ENCODE peak calls at places on chromosomes 6 and 20, in five cellular contexts. A is H1, W is HCT116, X is GM12878, C is K562. Y is an unnamed sample.
A peak's percentile ranks its signal among the peaks of the same experiment; 100 is the strongest.

GRCh38 chr6:30071081-30071818 is 4.3 kb downstream of the PPP1R11 start:
- DNase-seq in A (no peak), W (no peak), X (no peak), C (no peak), Y (no peak)

GRCh38 chr6:52532457-52532856 is 44.4 kb downstream of the TRAM2 start:
- DNase-seq in A (no peak), W (no peak), X (no peak), C (no peak), Y (no peak)

GRCh38 chr6:66599541-66599940 is 892.5 kb upstream of the EYS start:
- DNase-seq in A (no peak), W (no peak), X (no peak), C (no peak), Y (no peak)

GRCh38 chr6:161254126-161254753 is 19.6 kb downstream of the AGPAT4 start:
- DNase-seq in A (no peak), W (no peak), X (no peak), C (no peak), Y (no peak)

GRCh38 chr6:15430947-15431405 is 185.1 kb downstream of the JARID2 start:
- DNase-seq in A (no peak), W (no peak), X (no peak), C (no peak), Y (no peak)

GRCh38 chr6:156735751-156736150 is 41.4 kb upstream of the ARID1B start:
- DNase-seq in A (no peak), W (no peak), X (no peak), C (no peak), Y (no peak)

GRCh38 chr20:46791722-46792416 is 82.4 kb downstream of the SLC2A10 start:
- DNase-seq in A (no peak), W (no peak), X (no peak), C (no peak), Y (no peak)

GRCh38 chr20:10385850-10386544 is 48.0 kb downstream of the MKKS start:
- DNase-seq in A (no peak), W (no peak), X (no peak), C (no peak), Y (no peak)

GRCh38 chr6:53241936-53242335 is 93.3 kb upstream of the GCM1 start:
- DNase-seq in A (no peak), W (no peak), X (no peak), C (no peak), Y (no peak)

GRCh38 chr6:112717401-112717800 is 370.3 kb downstream of the RFPL4B start:
- DNase-seq in A (no peak), W (no peak), X (no peak), C (no peak), Y (no peak)

GRCh38 chr20:61608275-61609085 is 356.4 kb downstream of the CDH4 start:
- DNase-seq in A (no peak), W (no peak), X (no peak), C (peak; percentile 41), Y (peak; percentile 83)

GRCh38 chr6:127893541-127893940 is 7.3 kb downstream of the THEMIS start:
- DNase-seq in A (no peak), W (no peak), X (no peak), C (no peak), Y (no peak)

GRCh38 chr6:69265706-69266105 is 531.1 kb downstream of the LMBRD1 start:
- DNase-seq in A (no peak), W (no peak), X (no peak), C (no peak), Y (no peak)

GRCh38 chr6:142002825-142003405 is 129.8 kb upstream of the GJE1 start:
- DNase-seq in A (no peak), W (no peak), X (no peak), C (no peak), Y (no peak)

GRCh38 chr6:3081965-3082364 is 13.7 kb downstream of the RIPK1 start:
- DNase-seq in A (no peak), W (no peak), X (no peak), C (no peak), Y (no peak)

DNA sequence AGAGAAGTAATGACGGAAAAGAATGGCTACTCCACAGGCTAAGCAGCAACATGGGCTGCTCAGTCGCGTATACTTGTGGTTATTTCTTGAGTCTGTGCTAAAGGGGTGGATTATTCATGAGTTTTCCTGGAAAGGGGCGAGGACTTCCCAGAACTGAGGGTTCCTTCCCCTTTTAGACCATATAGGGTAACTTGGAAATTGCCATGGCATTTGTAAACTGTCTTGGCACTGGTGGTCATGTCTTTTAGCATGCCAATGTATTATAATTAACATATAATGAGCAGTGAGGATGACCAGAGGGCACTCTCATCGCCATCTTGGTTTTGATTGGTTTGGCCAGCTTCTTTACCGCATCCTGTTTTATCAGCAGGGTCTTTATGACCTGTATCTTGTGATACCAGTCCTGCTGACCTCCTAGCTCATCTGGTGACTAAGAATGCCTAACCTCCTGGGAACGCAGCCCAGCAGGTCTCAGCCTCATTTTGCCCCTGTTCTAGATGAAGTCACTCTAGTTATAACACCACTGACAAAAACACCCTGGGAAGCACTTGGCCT is 11.4 kb downstream of the LBP start:
- DNase-seq in A (no peak), W (no peak), X (no peak), C (no peak), Y (no peak)
- TF ChIP-seq JUND in A (no peak), W (no peak), X (no peak), C (peak; percentile 27), Y (no peak)

DNA sequence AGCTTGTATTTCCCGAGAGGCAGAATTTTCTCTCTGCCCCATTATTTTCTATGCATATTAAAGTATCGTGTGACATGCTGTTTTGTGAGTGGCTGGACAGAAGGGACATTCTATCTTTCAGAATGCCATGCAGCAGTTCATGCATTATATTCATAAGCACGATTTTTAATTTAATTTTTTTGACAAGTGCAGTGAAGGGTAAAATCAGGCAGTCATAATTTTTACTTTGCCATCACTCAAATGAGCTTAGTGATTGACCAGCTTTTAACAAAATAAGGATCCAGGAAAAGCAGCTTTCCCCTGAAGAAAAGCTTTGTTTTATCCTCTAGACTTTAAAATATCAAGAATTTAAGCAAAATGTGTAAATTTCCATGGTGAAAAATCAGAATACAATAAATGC is 673.3 kb downstream of the KIF16B start:
- DNase-seq in A (no peak), W (no peak), X (no peak), C (no peak), Y (no peak)
- TF ChIP-seq JUND in A (no peak), W (no peak), X (no peak), C (no peak), Y (no peak)

DNA sequence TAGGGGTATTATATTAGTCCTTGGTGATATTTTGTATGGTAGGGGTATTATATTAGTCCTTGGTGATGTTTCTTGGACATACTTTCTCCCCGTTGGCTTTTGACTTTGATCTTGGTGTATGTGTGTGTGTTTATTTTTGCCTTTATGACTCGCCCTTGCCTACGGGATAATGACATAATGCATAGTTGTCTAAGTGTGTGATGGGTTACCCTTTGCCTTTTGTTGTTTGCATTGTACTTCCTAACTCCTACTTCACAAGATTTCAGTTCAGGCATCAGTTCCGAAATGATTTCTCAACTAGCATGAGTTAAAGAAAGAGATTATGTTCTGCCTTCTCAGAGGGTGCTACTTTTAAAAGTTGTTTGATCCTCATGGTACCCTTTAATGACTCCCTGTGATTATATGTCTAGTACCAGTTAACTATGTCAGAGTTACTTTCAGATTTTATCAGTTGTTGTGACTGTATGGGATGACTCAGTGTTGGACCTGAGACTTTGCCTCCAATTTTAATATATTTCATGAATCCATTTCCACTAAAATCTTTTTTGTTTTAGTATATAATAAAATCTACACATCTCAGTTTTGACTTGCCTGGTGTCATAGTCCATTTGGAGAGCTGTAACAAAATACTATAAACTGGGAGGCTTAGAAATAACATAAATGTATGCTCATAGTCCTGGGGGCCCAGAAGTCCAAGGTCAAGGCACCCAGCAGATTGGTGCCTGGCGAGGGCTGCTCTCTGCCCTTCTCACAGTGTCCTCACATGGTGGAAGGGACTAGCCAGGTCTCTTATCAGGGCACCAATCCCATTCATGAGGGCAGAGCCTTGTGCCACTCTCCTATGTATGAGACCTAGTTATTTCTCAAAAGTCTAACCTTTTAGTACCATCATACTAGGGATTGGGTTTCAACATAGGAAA is 34.1 kb downstream of the CDYL start:
- DNase-seq in A (no peak), W (peak; percentile 21), X (no peak), C (no peak), Y (peak; percentile 33)
- TF ChIP-seq JUND in A (no peak), W (peak; percentile 40), X (no peak), C (peak; percentile 72), Y (no peak)

GRCh38 chr6:63567966-63568365 is 4.3 kb upstream of the LOC128125822 start:
- DNase-seq in A (no peak), W (no peak), X (no peak), C (no peak), Y (no peak)

GRCh38 chr6:63565058-63565726 is 7.1 kb upstream of the LOC128125822 start:
- DNase-seq in A (no peak), W (no peak), X (no peak), C (no peak), Y (no peak)

GRCh38 chr6:63571382-63571882 is 848 bp upstream of the LOC128125822 start:
- DNase-seq in A (no peak), W (no peak), X (no peak), C (no peak), Y (no peak)

GRCh38 chr6:63560806-63561672 is 11.2 kb upstream of the LOC128125822 start:
- DNase-seq in A (no peak), W (no peak), X (no peak), C (no peak), Y (peak; percentile 44)

GRCh38 chr6:63565727-63566625 is 6.3 kb upstream of the LOC128125822 start:
- DNase-seq in A (no peak), W (no peak), X (no peak), C (no peak), Y (no peak)
- TF ChIP-seq JUND in A (no peak), W (no peak), X (no peak), C (no peak), Y (no peak)